ENCODE peak calls at places on chromosomes 1 and 21, in nine cellular contexts. H is HCT116, O is thoracic aorta, F is heart right ventricle, K is upper lobe of right lung, C is fibroblast of lung, S is RWPE1, V is right lobe of liver, Q is ovary. W is an unnamed sample.

GRCh38 chr1:236458991-236459390 is 64.8 kb upstream of the LGALS8 start:
- DNase-seq in Q (no peak), O (no peak), H (no peak), V (no peak), K (no peak), F (no peak), S (no peak), C (no peak), W (no peak)

GRCh38 chr1:169395956-169396355 is 28.0 kb downstream of the BLZF1 start:
- DNase-seq in Q (no peak), C (no peak), H (no peak), O (no peak), S (no peak), V (no peak), F (no peak), K (no peak), W (no peak)

GRCh38 chr1:27361044-27361402 is 5.7 kb downstream of the MAP3K6 start:
- DNase-seq in F (no peak), V (no peak), S (no peak), O (no peak), K (no peak), Q (no peak), C (no peak), H (no peak), W (no peak)

GRCh38 chr1:154425172-154425571 is 20.0 kb downstream of the IL6R start:
- DNase-seq in O (no peak), H (no peak), C (no peak), S (no peak), K (no peak), F (no peak), Q (no peak), V (no peak), W (no peak)

GRCh38 chr1:94983343-94983742 is 56.4 kb upstream of the CNN3 start:
- DNase-seq in O (no peak), H (no peak), K (no peak), C (peak), V (no peak), S (no peak), Q (no peak), F (peak), W (no peak)

GRCh38 chr1:35603941-35604340 is 30.8 kb downstream of the TFAP2E start:
- DNase-seq in S (no peak), H (no peak), V (no peak), C (no peak), O (no peak), F (no peak), Q (no peak), K (no peak), W (no peak)

GRCh38 chr1:173202430-173203145 is 4.5 kb downstream of the TNFSF4 start:
- DNase-seq in H (peak), F (peak), Q (no peak), C (peak), K (no peak), O (no peak), V (no peak), S (peak), W (no peak)

GRCh38 chr1:19495816-19496528 is 10.6 kb upstream of the CAPZB start:
- DNase-seq in C (peak), S (no peak), H (no peak), K (no peak), Q (no peak), V (no peak), F (no peak), O (no peak), W (no peak)

GRCh38 chr1:234600418-234601216 is 9.4 kb downstream of the IRF2BP2 start:
- DNase-seq in K (no peak), Q (peak), V (peak), F (peak), C (no peak), H (peak), S (no peak), O (no peak), W (peak)

GRCh38 chr1:56965916-56966697 is at the start of gene C8B:
- DNase-seq in S (no peak), C (no peak), V (peak), F (no peak), H (no peak), Q (no peak), K (no peak), O (no peak), W (no peak)

GRCh38 chr21:37877171-37877570 is 39.1 kb downstream of the KCNJ6 start:
- DNase-seq in F (no peak), O (no peak), C (peak), K (no peak), S (no peak), H (no peak), V (no peak), Q (no peak), W (no peak)

GRCh38 chr1:45568421-45568820 is 15.4 kb upstream of the NASP start:
- DNase-seq in V (no peak), Q (no peak), F (no peak), C (no peak), O (no peak), S (no peak), K (no peak), H (no peak), W (no peak)

GRCh38 chr1:20255666-20256065 is 35.0 kb upstream of the VWA5B1 start:
- DNase-seq in F (no peak), O (no peak), C (peak), S (peak), V (no peak), Q (no peak), H (no peak), K (no peak), W (no peak)

GRCh38 chr1:58251415-58252073 is 295.0 kb downstream of the OMA1 start:
- DNase-seq in C (no peak), S (no peak), K (no peak), V (no peak), H (peak), Q (no peak), O (no peak), F (no peak), W (no peak)

DNA sequence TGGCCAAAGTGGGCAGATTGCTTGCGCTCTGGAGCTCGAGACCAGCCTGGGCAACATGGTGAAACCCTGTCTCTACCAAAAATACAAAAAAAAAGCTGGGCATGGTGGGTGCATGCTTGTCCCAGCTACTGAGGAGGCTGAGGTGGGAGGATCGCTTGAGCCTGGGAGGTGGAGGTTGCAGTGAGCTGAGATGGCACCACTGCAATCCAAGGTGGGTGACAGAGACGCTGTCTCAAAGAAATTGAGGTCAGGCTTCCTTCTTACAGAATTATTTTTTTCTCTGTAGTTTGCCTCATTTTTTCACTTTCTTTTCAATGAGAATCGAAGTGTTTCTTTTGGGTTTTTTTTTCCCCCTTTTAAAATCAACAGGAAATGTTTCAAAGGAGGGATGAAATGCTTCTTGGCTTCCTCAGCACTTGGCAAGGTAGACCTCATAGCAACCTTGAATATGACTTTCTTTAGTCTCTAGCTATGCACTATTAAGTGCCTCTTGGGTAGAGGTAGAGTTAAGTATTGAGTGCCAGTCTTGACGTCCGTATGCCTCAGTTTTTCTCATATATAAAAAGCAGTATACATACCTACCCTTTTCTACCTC is 40.3 kb downstream of the MDM4 start:
- DNase-seq in K (no peak), C (no peak), S (no peak), H (no peak), F (no peak), Q (no peak), O (no peak), V (no peak), W (no peak)
- H3K27ac ChIP-seq in K (no peak), C (no peak), S (no peak), H (no peak), F (no peak), Q (no peak), O (no peak), V (no peak), W (no peak)

DNA sequence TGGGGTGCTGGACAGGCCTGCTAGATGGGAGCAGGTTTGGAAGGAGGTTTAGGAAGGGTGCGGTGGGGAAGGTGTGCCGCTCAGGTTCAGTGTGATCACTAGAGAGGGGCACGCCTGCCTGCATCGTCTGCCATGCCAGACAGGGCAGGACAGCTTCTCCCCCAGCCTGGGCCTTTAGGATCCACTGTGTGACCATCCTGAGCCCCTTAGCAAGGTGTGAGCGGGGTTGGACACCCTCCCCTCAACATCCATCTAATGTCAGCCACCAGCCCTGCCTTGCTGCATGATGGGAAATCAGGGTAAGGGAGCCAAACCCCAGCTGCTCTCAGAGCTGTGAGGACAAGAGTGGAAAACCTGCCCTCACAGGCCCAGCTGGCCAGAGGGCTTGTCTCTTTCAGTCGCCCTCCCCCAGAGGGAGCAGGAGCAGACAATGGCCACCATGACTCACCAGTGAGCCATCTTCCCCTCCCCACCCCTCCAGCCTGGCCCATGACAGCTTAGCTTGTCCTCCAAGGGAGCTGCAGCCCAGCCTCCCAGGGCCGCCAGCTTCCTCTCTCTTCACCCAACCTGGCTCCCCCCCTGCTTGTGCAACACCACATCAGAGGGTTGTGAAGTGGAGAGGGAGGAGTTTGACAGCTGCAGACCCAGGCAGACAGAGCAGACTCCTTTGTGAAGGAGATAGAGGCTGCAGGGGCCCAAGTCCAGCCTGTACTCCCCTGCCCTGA is 37.0 kb downstream of the NUAK2 start:
- DNase-seq in O (peak), F (peak), H (peak), K (peak), V (peak), C (peak), S (peak), Q (peak), W (peak)
- TF ChIP-seq CTCF in O (no peak), F (no peak), H (no peak), K (peak), V (no peak), C (no peak), S (no peak), Q (no peak), W (no peak)

GRCh38 chr1:40987439-40988276 is 8.2 kb downstream of the CTPS1 start:
- DNase-seq in K (no peak), Q (peak), F (no peak), S (no peak), V (peak), H (no peak), O (no peak), C (no peak), W (no peak)

GRCh38 chr1:40986929-40987328 is 7.4 kb downstream of the CTPS1 start:
- DNase-seq in V (no peak), Q (no peak), H (no peak), F (no peak), O (no peak), K (no peak), S (no peak), C (no peak), W (no peak)

GRCh38 chr1:40986328-40986783 is 6.9 kb downstream of the CTPS1 start:
- DNase-seq in K (no peak), S (no peak), O (no peak), F (no peak), C (no peak), V (no peak), Q (no peak), H (no peak), W (no peak)

GRCh38 chr1:40984531-40984930 is 5.0 kb downstream of the CTPS1 start:
- DNase-seq in S (no peak), V (no peak), H (no peak), Q (no peak), O (no peak), C (no peak), F (no peak), K (no peak), W (no peak)

DNA sequence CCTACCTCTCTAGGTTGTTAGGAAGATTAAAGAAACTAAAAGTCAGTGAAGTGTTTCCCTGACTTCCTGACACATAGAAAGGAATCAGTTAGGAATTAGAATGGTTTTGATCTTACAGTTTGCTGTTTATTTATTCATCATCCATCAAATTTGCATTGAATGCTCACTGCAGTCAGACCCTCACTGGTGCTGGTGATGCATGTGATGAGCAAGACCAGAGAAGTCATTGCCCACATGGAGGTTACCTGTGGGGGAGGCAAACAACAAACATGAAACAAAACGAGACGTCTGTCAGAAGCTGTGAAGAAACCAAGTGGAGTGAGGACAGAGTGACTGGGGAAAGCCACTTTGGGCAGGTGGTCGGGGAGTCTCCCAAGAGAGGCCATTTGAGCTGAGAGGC is 6.4 kb downstream of the CTPS1 start:
- DNase-seq in C (no peak), S (no peak), F (no peak), Q (no peak), H (no peak), O (no peak), K (no peak), V (no peak), W (no peak)
- H3K27ac ChIP-seq in C (no peak), S (no peak), F (no peak), Q (no peak), H (no peak), O (no peak), K (no peak), V (peak), W (no peak)

GRCh38 chr1:188489336-188490112 is 1660.8 kb downstream of the PLA2G4A start:
- DNase-seq in K (no peak), C (peak), V (no peak), F (no peak), Q (no peak), O (no peak), S (no peak), H (peak), W (no peak)
- TF ChIP-seq CTCF in K (no peak), C (no peak), V (no peak), F (no peak), Q (no peak), O (no peak), S (no peak), H (peak), W (no peak)

W was measured in left ventricle myocardium inferior.